ENCODE peak calls at places on chromosomes 6 and 20, in four cellular contexts. X is H9, Y is neuronal stem cell, V is IMR-90. J is an unnamed sample.

GRCh38 chr6:90003069-90003800 is 109.0 kb downstream of the GJA10 start:
- DNase-seq in X (no peak), Y (no peak), V (no peak), J (no peak)

GRCh38 chr20:6828794-6829423 is 61.4 kb downstream of the BMP2 start:
- DNase-seq in X (peak), Y (peak), V (peak), J (peak)

GRCh38 chr6:40436685-40437604 is 150.2 kb downstream of the LRFN2 start:
- DNase-seq in X (no peak), Y (no peak), V (no peak), J (no peak)

GRCh38 chr6:125835221-125835744 is 44.5 kb downstream of the NCOA7 start:
- DNase-seq in X (no peak), Y (no peak), V (peak), J (peak)

GRCh38 chr6:18293192-18293904 is 29.0 kb upstream of the DEK start:
- DNase-seq in X (no peak), Y (no peak), V (peak), J (no peak)

GRCh38 chr6:144106206-144106605 is 10.8 kb upstream of the SF3B5 start:
- DNase-seq in X (no peak), Y (no peak), V (no peak), J (peak)

GRCh38 chr6:81126150-81126549 is 626.3 kb downstream of the TENT5A start:
- DNase-seq in X (no peak), Y (no peak), V (no peak), J (no peak)

GRCh38 chr6:49556429-49556837 is 6.0 kb downstream of the C6orf141 start:
- DNase-seq in X (no peak), Y (no peak), V (peak), J (peak)

GRCh38 chr6:87183687-87184086 is 28.3 kb downstream of the ZNF292 start:
- DNase-seq in X (no peak), Y (no peak), V (peak), J (no peak)

GRCh38 chr20:12925214-12925755 is 83.5 kb upstream of the SPTLC3 start:
- DNase-seq in X (peak), Y (peak), V (peak), J (peak)

GRCh38 chr6:74931567-74931966 is 274.3 kb downstream of the COL12A1 start:
- DNase-seq in X (no peak), Y (no peak), V (peak), J (no peak)

GRCh38 chr20:11797161-11797560 is 120.5 kb upstream of the BTBD3 start:
- DNase-seq in X (no peak), Y (no peak), V (no peak), J (no peak)

GRCh38 chr6:40409716-40410397 is 177.3 kb downstream of the LRFN2 start:
- DNase-seq in X (no peak), Y (no peak), V (no peak), J (peak)

GRCh38 chr6:43509142-43509983 is 783 bp downstream of the LRRC73 start:
- DNase-seq in X (no peak), Y (no peak), V (no peak), J (no peak)

GRCh38 chr6:39211183-39211582 is 18.1 kb downstream of the KCNK5 start:
- DNase-seq in X (no peak), Y (no peak), V (no peak), J (no peak)

GRCh38 chr20:22403860-22404608 is 180.3 kb downstream of the FOXA2 start:
- DNase-seq in X (no peak), Y (peak), V (no peak), J (peak)

GRCh38 chr6:75199856-75200255 is 6.0 kb downstream of the COL12A1 start:
- DNase-seq in X (no peak), Y (no peak), V (peak), J (no peak)

GRCh38 chr6:140779341-140779740 is 1353.4 kb upstream of the GJE1 start:
- DNase-seq in X (no peak), Y (no peak), V (peak), J (no peak)

GRCh38 chr6:30893001-30893591 is 8.8 kb downstream of the DDR1 start:
- DNase-seq in X (no peak), Y (no peak), V (no peak), J (no peak)

GRCh38 chr6:6614096-6614964 is 25.8 kb downstream of the LY86 start:
- DNase-seq in X (no peak), Y (no peak), V (no peak), J (no peak)

GRCh38 chr6:41428402-41428994 is 93.1 kb downstream of the NCR2 start:
- DNase-seq in X (no peak), Y (no peak), V (no peak), J (no peak)

GRCh38 chr6:109295766-109296156 is 86.5 kb downstream of the CD164 start:
- DNase-seq in X (no peak), Y (no peak), V (no peak), J (no peak)
- H3K23ac ChIP-seq in X (no peak), Y (no peak), V (no peak), J (no peak)

GRCh38 chr6:16276991-16277981 is 38.9 kb downstream of the GMPR start:
- DNase-seq in X (peak), Y (peak), V (peak), J (peak)
- H3K4ac ChIP-seq in X (no peak), Y (no peak), V (peak), J (no peak)

GRCh38 chr20:17590245-17590644 is 20.4 kb downstream of the DSTN start:
- DNase-seq in X (no peak), Y (no peak), V (no peak), J (no peak)
- H2BK120ac ChIP-seq in X (no peak), Y (no peak), V (no peak), J (no peak)

GRCh38 chr6:57221936-57222683 is at the start of gene RAB23:
- DNase-seq in X (peak), Y (peak), V (peak), J (peak)
- H3K23ac ChIP-seq in X (no peak), Y (peak), V (peak), J (no peak)

GRCh38 chr20:63202021-63202420 is 13.9 kb downstream of the YTHDF1 start:
- DNase-seq in X (no peak), Y (no peak), V (no peak), J (no peak)
- H3K4ac ChIP-seq in X (no peak), Y (no peak), V (no peak), J (no peak)

GRCh38 chr6:157707576-157707975 is 115.5 kb upstream of the SNX9 start:
- DNase-seq in X (no peak), Y (no peak), V (no peak), J (no peak)
- H2BK120ac ChIP-seq in X (no peak), Y (no peak), V (no peak), J (no peak)

GRCh38 chr20:37314099-37314498 is 24.6 kb downstream of the MANBAL start:
- DNase-seq in X (no peak), Y (no peak), V (no peak), J (peak)
- H3K23ac ChIP-seq in X (no peak), Y (no peak), V (peak), J (peak)